ENCODE peak calls at places on chromosomes 1 and 21, in five cellular contexts. B, H, I, R and K are unnamed samples.

GRCh38 chr1:216323344-216323743 is 99.9 kb downstream of the USH2A start:
- DNase-seq in B (no peak), H (no peak), I (no peak), R (no peak), K (no peak)

GRCh38 chr21:26835027-26835713 is 10.0 kb downstream of the ADAMTS1 start:
- DNase-seq in B (no peak), H (no peak), I (peak), R (peak), K (no peak)

GRCh38 chr1:34013958-34014737 is 150.3 kb downstream of the HMGB4 start:
- DNase-seq in B (peak), H (peak), I (peak), R (peak), K (no peak)

GRCh38 chr1:155012052-155012546 is 9.5 kb downstream of the ZBTB7B start:
- DNase-seq in B (peak), H (peak), I (peak), R (peak), K (no peak)

GRCh38 chr1:232142403-232143314 is 487.3 kb downstream of the SIPA1L2 start:
- DNase-seq in B (no peak), H (no peak), I (peak), R (peak), K (no peak)

GRCh38 chr1:53909946-53910345 is 16.0 kb downstream of the DIO1 start:
- DNase-seq in B (no peak), H (no peak), I (peak), R (peak), K (no peak)

GRCh38 chr1:59678065-59678808 is 136.5 kb upstream of the HOOK1 start:
- DNase-seq in B (no peak), H (no peak), I (peak), R (peak), K (no peak)

GRCh38 chr1:215022723-215023122 is 59.8 kb upstream of the KCNK2 start:
- DNase-seq in B (no peak), H (no peak), I (peak), R (peak), K (no peak)

GRCh38 chr1:94130851-94131595 is 10.1 kb upstream of the ABCA4 start:
- DNase-seq in B (no peak), H (no peak), I (peak), R (peak), K (no peak)

GRCh38 chr1:201714542-201715276 is 114.2 kb upstream of the IPO9 start:
- DNase-seq in B (peak), H (peak), I (peak), R (peak), K (no peak)

GRCh38 chr1:28804071-28804470 is 7.9 kb upstream of the OPRD1 start:
- DNase-seq in B (no peak), H (no peak), I (no peak), R (no peak), K (no peak)

GRCh38 chr1:208270679-208271111 is 26.5 kb upstream of the PLXNA2 start:
- DNase-seq in B (no peak), H (no peak), I (no peak), R (no peak), K (no peak)

GRCh38 chr1:231550448-231550781 is 21.9 kb downstream of the TSNAX start:
- DNase-seq in B (no peak), H (no peak), I (no peak), R (peak), K (no peak)

GRCh38 chr21:31236528-31236927 is 107.5 kb downstream of the TIAM1 start:
- DNase-seq in B (no peak), H (no peak), I (no peak), R (no peak), K (no peak)

GRCh38 chr1:113669988-113670387 is 89.3 kb downstream of the PHTF1 start:
- DNase-seq in B (no peak), H (no peak), I (no peak), R (no peak), K (no peak)

GRCh38 chr1:113674591-113674990 is 84.7 kb downstream of the PHTF1 start:
- DNase-seq in B (no peak), H (no peak), I (no peak), R (no peak), K (no peak)

GRCh38 chr1:113675299-113675698 is 84.0 kb downstream of the PHTF1 start:
- DNase-seq in B (no peak), H (no peak), I (peak), R (peak), K (no peak)

GRCh38 chr1:113670650-113671049 is 88.6 kb downstream of the PHTF1 start:
- DNase-seq in B (no peak), H (no peak), I (no peak), R (no peak), K (no peak)

GRCh38 chr1:113672491-113672890 is 86.8 kb downstream of the PHTF1 start:
- DNase-seq in B (no peak), H (no peak), I (no peak), R (no peak), K (no peak)
- H3K4me3 ChIP-seq in B (no peak), H (no peak), I (no peak), R (no peak), K (no peak)

GRCh38 chr1:66607458-66607857 is 73.5 kb downstream of the SGIP1 start:
- DNase-seq in B (no peak), H (no peak), I (no peak), R (no peak), K (no peak)
- TF ChIP-seq CTCF in B (peak), H (no peak), I (peak), R (no peak), K (peak)

GRCh38 chr21:33950425-33951079 is 34.9 kb upstream of the ATP5PO start:
- DNase-seq in B (no peak), H (no peak), I (no peak), R (no peak), K (no peak)

GRCh38 chr21:33947451-33948095 is 32.0 kb upstream of the ATP5PO start:
- DNase-seq in B (peak), H (peak), I (peak), R (peak), K (peak)

GRCh38 chr21:33948951-33949444 is 33.4 kb upstream of the ATP5PO start:
- DNase-seq in B (no peak), H (no peak), I (no peak), R (no peak), K (no peak)

GRCh38 chr21:33949516-33950424 is 34.2 kb upstream of the ATP5PO start:
- DNase-seq in B (no peak), H (no peak), I (no peak), R (no peak), K (no peak)

DNA sequence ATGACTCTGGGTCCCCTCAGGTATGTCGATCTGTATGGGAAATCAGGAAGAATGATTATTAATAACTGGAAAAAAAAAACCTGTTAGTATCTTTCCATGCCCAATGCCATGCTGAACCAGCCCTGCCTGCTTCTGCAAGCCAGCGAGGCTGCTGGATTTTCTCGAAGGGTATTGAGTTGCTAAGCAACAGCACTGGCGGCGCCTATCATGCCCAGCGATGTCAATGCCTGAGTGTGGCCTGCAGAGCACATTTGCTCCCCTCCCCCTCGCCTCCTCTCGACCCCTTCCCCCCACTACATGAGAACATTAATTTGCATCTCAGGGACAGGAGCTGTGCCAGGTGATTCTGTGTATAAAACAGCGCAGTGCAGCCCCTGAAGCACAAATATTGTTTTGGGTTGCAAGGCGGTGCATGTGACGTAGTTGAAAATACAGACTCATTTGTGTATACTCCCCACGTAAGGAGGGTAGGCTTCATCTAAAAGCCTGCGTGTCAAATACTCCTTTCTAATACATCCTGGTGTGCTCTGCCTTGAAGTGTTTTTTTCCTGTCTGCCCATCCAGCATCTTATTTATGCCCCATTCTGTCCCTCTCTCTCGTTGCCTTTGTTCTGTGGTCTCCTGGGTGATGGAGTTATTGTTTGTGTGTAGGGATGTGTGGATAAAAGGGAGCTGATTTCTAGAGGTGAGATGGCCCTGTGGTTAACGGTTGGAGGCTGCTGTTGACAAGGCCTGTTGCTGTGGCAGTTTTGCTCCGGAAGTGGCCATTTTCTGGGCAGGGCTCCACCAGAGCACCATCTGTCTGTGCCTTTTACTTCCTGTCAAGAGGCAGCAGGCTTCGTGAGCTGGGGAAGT is 32.7 kb upstream of the ATP5PO start:
- DNase-seq in B (peak), H (peak), I (peak), R (peak), K (peak)
- H3K4me3 ChIP-seq in B (peak), H (no peak), I (no peak), R (no peak), K (no peak)

GRCh38 chr1:62271932-62272728 is 47.1 kb downstream of the KANK4 start:
- DNase-seq in B (no peak), H (no peak), I (no peak), R (no peak), K (no peak)
- TF ChIP-seq CTCF in B (no peak), H (no peak), I (no peak), R (no peak), K (no peak)

GRCh38 chr1:165891461-165891860 is 64.0 kb downstream of the UCK2 start:
- DNase-seq in B (no peak), H (no peak), I (peak), R (no peak), K (no peak)
- H3K4me3 ChIP-seq in B (no peak), H (no peak), I (no peak), R (no peak), K (no peak)

DNA sequence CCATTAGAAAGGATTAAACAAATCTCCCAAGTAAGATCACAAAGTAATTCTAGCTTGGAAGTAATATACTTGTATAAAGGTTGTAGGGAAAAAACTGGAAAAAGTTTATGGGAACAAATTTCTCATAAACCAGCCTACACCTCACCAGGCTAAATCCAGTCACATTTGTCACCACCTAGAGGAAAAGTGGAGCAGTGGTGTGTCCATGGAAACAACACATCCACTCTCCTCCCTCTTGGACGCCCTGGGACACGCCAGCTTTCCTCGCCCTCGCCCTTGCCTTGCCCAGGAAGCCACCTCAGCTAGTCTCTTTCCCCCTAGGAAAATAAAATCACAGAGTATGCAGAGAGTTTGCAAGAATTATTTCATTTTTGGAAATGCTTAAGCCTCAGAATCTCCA is 2.2 kb downstream of the PALMD start:
- DNase-seq in B (peak), H (no peak), I (peak), R (no peak), K (peak)
- TF ChIP-seq CTCF in B (peak), H (no peak), I (peak), R (no peak), K (peak)